ENCODE peak calls at places on chromosomes 4 and X, in four cellular contexts. Y is right atrium auricular region; F is stimulated activated naive CD8-positive, alpha-beta T cell treated with anti-CD3 and anti-CD28 coated beads, Interleukin-15, amount 100 ng/mL, for 72 hours; I is CD8-positive, alpha-beta memory T cell. E is an unnamed sample.

GRCh38 chr4:41294445-41295062 is 37.8 kb downstream of the UCHL1 start:
- DNase-seq in Y (no peak), F (no peak), I (no peak), E (no peak)

GRCh38 chr4:106315476-106315967 is 487 bp downstream of the TBCK start:
- DNase-seq in Y (no peak), F (no peak), I (peak), E (no peak)

GRCh38 chr4:40990202-40990898 is 224.0 kb downstream of the APBB2 start:
- DNase-seq in Y (no peak), F (no peak), I (no peak), E (no peak)

GRCh38 chr4:3388461-3389185 is 53.1 kb upstream of the HGFAC start:
- DNase-seq in Y (no peak), F (no peak), I (no peak), E (no peak)

GRCh38 chr4:150799207-150799606 is 215.9 kb downstream of the LRBA start:
- DNase-seq in Y (no peak), F (no peak), I (no peak), E (no peak)

GRCh38 chr4:69781458-69782418 is 21.3 kb upstream of the SULT1B1 start:
- DNase-seq in Y (no peak), F (no peak), I (no peak), E (no peak)

GRCh38 chrX:104195489-104196084 is 29.3 kb downstream of the FAM199X start:
- DNase-seq in Y (no peak), F (no peak), I (peak), E (no peak)

GRCh38 chr4:156638925-156639605 is 332.5 kb downstream of the PDGFC start:
- DNase-seq in Y (no peak), F (no peak), I (no peak), E (no peak)

GRCh38 chr4:150962245-150962644 is 52.8 kb downstream of the LRBA start:
- DNase-seq in Y (no peak), F (peak), I (no peak), E (no peak)

GRCh38 chrX:19072372-19072771 is 49.9 kb downstream of the ADGRG2 start:
- DNase-seq in Y (no peak), F (no peak), I (no peak), E (no peak)

GRCh38 chr4:93031431-93032098 is 727.8 kb downstream of the GRID2 start:
- DNase-seq in Y (no peak), F (no peak), I (no peak), E (no peak)

GRCh38 chr4:152106113-152106763 is 345.4 kb upstream of the GATB start:
- DNase-seq in Y (peak), F (no peak), I (no peak), E (peak)

GRCh38 chr4:77040265-77040664 is 35.5 kb downstream of the CCNI start:
- DNase-seq in Y (no peak), F (no peak), I (no peak), E (no peak)

GRCh38 chr4:26308573-26308972 is 12.2 kb upstream of the RBPJ start:
- DNase-seq in Y (no peak), F (no peak), I (peak), E (no peak)

GRCh38 chrX:17022205-17022604 is 75.7 kb downstream of the REPS2 start:
- DNase-seq in Y (no peak), F (no peak), I (no peak), E (no peak)

GRCh38 chrX:20032201-20032600 is 41.3 kb upstream of the BCLAF3 start:
- DNase-seq in Y (no peak), F (no peak), I (no peak), E (no peak)

GRCh38 chr4:2285665-2286381 is 23.9 kb upstream of the MXD4 start:
- DNase-seq in Y (no peak), F (no peak), I (no peak), E (no peak)

GRCh38 chr4:25827373-25827772 is 35.4 kb downstream of the SEL1L3 start:
- DNase-seq in Y (no peak), F (no peak), I (no peak), E (no peak)

GRCh38 chr4:169854090-169854489 is 96.3 kb upstream of the HPF1 start:
- DNase-seq in Y (no peak), F (no peak), I (no peak), E (no peak)

GRCh38 chr4:3271131-3271530 is 21.7 kb upstream of the RGS12 start:
- DNase-seq in Y (no peak), F (no peak), I (no peak), E (no peak)

GRCh38 chrX:109990582-109991276 is 12.2 kb upstream of the TMEM164 start:
- DNase-seq in Y (no peak), F (no peak), I (peak), E (no peak)

GRCh38 chr4:44145868-44146267 is 302.7 kb downstream of the KCTD8 start:
- DNase-seq in Y (no peak), F (no peak), I (no peak), E (no peak)

GRCh38 chrX:76279007-76279406 is 106.1 kb downstream of the PBDC1 start:
- DNase-seq in Y (no peak), F (peak), I (peak), E (no peak)

GRCh38 chr4:124641715-124642380 is 70.7 kb downstream of the ANKRD50 start:
- DNase-seq in Y (no peak), F (no peak), I (no peak), E (no peak)

GRCh38 chr4:22778547-22779163 is 85.9 kb downstream of the GBA3 start:
- DNase-seq in Y (no peak), F (no peak), I (no peak), E (no peak)

GRCh38 chr4:137253949-137254348 is 278.3 kb downstream of the PCDH18 start:
- DNase-seq in Y (no peak), F (no peak), I (no peak), E (no peak)

GRCh38 chrX:129737921-129738320 is 858 bp upstream of the XPNPEP2 start:
- DNase-seq in Y (peak), F (no peak), I (no peak), E (no peak)

GRCh38 chrX:111039606-111040005 is 56.4 kb upstream of the PAK3 start:
- DNase-seq in Y (no peak), F (no peak), I (no peak), E (no peak)

GRCh38 chr4:179307297-179308136 is 1865.3 kb upstream of the AGA start:
- DNase-seq in Y (no peak), F (peak), I (no peak), E (no peak)

GRCh38 chr4:170698334-170698733 is 608.6 kb upstream of the AADAT start:
- DNase-seq in Y (no peak), F (no peak), I (no peak), E (no peak)

GRCh38 chr4:36187723-36188333 is 56.5 kb downstream of the ARAP2 start:
- DNase-seq in Y (no peak), F (no peak), I (peak), E (no peak)

GRCh38 chrX:140608111-140608510 is 101.4 kb upstream of the LINC00632 start:
- DNase-seq in Y (no peak), F (no peak), I (no peak), E (no peak)